ENCODE peak calls at places on chromosomes 11 and 22, in six cellular contexts. C, T, X, F, H and K are unnamed samples.

GRCh38 chr11:37505406-37505805 is 907.4 kb upstream of the RAG2 start:
- DNase-seq in C (no peak), T (no peak), X (peak), F (no peak), H (no peak), K (no peak)

GRCh38 chr11:30016588-30017363 is at the start of gene KCNA4:
- DNase-seq in C (no peak), T (no peak), X (peak), F (no peak), H (no peak), K (no peak)

GRCh38 chr11:30990625-30991348 is 378.8 kb downstream of the DCDC1 start:
- DNase-seq in C (no peak), T (no peak), X (no peak), F (no peak), H (no peak), K (no peak)

GRCh38 chr22:46484861-46485595 is 52.4 kb downstream of the CELSR1 start:
- DNase-seq in C (no peak), T (no peak), X (no peak), F (peak), H (no peak), K (no peak)

GRCh38 chr22:36331912-36332622 is 55.7 kb downstream of the MYH9 start:
- DNase-seq in C (peak), T (peak), X (no peak), F (peak), H (no peak), K (no peak)

GRCh38 chr22:48088926-48089536 is 1326.6 kb downstream of the TBC1D22A start:
- DNase-seq in C (no peak), T (no peak), X (no peak), F (no peak), H (no peak), K (no peak)

GRCh38 chr22:29344137-29344536 is 28.6 kb upstream of the RASL10A start:
- DNase-seq in C (peak), T (no peak), X (peak), F (peak), H (no peak), K (no peak)

GRCh38 chr22:33112606-33113005 is 54.4 kb upstream of the SYN3 start:
- DNase-seq in C (no peak), T (no peak), X (no peak), F (no peak), H (no peak), K (no peak)

GRCh38 chr11:15291885-15292284 is 177.2 kb downstream of the INSC start:
- DNase-seq in C (no peak), T (peak), X (no peak), F (no peak), H (no peak), K (no peak)

GRCh38 chr11:31870609-31871309 is 59.6 kb upstream of the PAX6 start:
- DNase-seq in C (peak), T (peak), X (peak), F (peak), H (no peak), K (peak)

GRCh38 chr11:22169833-22170232 is 23.1 kb upstream of the ANO5 start:
- DNase-seq in C (no peak), T (no peak), X (no peak), F (no peak), H (no peak), K (no peak)

GRCh38 chr22:29348956-29349355 is 33.5 kb upstream of the RASL10A start:
- DNase-seq in C (no peak), T (no peak), X (peak), F (no peak), H (no peak), K (no peak)

GRCh38 chr11:95076416-95076815 is 9.7 kb downstream of the SRSF8 start:
- DNase-seq in C (peak), T (no peak), X (peak), F (peak), H (no peak), K (no peak)

GRCh38 chr22:39994046-39994565 is 648 bp upstream of the FAM83F start:
- DNase-seq in C (no peak), T (no peak), X (no peak), F (no peak), H (no peak), K (no peak)

GRCh38 chr11:45900916-45901617 is 6.0 kb downstream of the FREY1 start:
- DNase-seq in C (no peak), T (no peak), X (no peak), F (peak), H (no peak), K (no peak)

GRCh38 chr11:112886707-112887370 is 74.4 kb upstream of the NCAM1 start:
- DNase-seq in C (no peak), T (no peak), X (no peak), F (peak), H (no peak), K (no peak)

GRCh38 chr11:69745201-69745600 is 29.9 kb downstream of the FGF4 start:
- DNase-seq in C (no peak), T (no peak), X (no peak), F (no peak), H (no peak), K (no peak)

GRCh38 chr11:11451501-11452005 is 98.5 kb upstream of the CSNK2A3 start:
- DNase-seq in C (no peak), T (no peak), X (peak), F (no peak), H (no peak), K (no peak)

GRCh38 chr22:44359496-44360110 is 46.9 kb upstream of the SHISAL1 start:
- DNase-seq in C (no peak), T (no peak), X (no peak), F (no peak), H (peak), K (no peak)

GRCh38 chr11:56152333-56152732 is 7.8 kb downstream of the OR8K5 start:
- DNase-seq in C (no peak), T (no peak), X (no peak), F (no peak), H (no peak), K (no peak)

GRCh38 chr22:43381693-43382092 is 30.1 kb upstream of the MPPED1 start:
- DNase-seq in C (no peak), T (peak), X (no peak), F (no peak), H (no peak), K (no peak)

GRCh38 chr11:103939694-103940093 is 96.7 kb upstream of the DDI1 start:
- DNase-seq in C (no peak), T (no peak), X (no peak), F (no peak), H (no peak), K (no peak)

GRCh38 chr11:84965484-84965883 is 661.7 kb downstream of the DLG2 start:
- DNase-seq in C (no peak), T (no peak), X (no peak), F (no peak), H (no peak), K (no peak)

GRCh38 chr11:112485280-112485679 is 224.6 kb upstream of the PLET1 start:
- DNase-seq in C (no peak), T (no peak), X (no peak), F (no peak), H (no peak), K (no peak)

GRCh38 chr11:17515443-17516176 is 28.6 kb downstream of the USH1C start:
- DNase-seq in C (no peak), T (no peak), X (no peak), F (no peak), H (no peak), K (no peak)

GRCh38 chr11:73141309-73142127 is 600 bp downstream of the FCHSD2 start:
- DNase-seq in C (peak), T (peak), X (peak), F (peak), H (peak), K (peak)

GRCh38 chr11:35343033-35343598 is 76.2 kb downstream of the SLC1A2 start:
- DNase-seq in C (no peak), T (no peak), X (no peak), F (no peak), H (no peak), K (no peak)

GRCh38 chr11:15584158-15584557 is 469.4 kb downstream of the INSC start:
- DNase-seq in C (no peak), T (no peak), X (no peak), F (no peak), H (no peak), K (no peak)

GRCh38 chr11:37666960-37667359 is 1068.9 kb upstream of the RAG2 start:
- DNase-seq in C (no peak), T (no peak), X (no peak), F (no peak), H (no peak), K (no peak)

GRCh38 chr11:43010042-43010441 is 301.8 kb upstream of the API5 start:
- DNase-seq in C (no peak), T (no peak), X (no peak), F (no peak), H (no peak), K (no peak)

GRCh38 chr11:115112779-115113178 is 391.4 kb downstream of the CADM1 start:
- DNase-seq in C (no peak), T (no peak), X (no peak), F (no peak), H (no peak), K (no peak)

GRCh38 chr11:107665016-107665415 is 46.8 kb downstream of the SLN start:
- DNase-seq in C (no peak), T (no peak), X (no peak), F (no peak), H (no peak), K (no peak)

GRCh38 chr11:60924906-60925684 is 835 bp downstream of the TMEM132A start:
- DNase-seq in C (no peak), T (no peak), X (no peak), F (no peak), H (no peak), K (no peak)

GRCh38 chr11:69310934-69311766 is 17.2 kb downstream of the MYEOV start:
- DNase-seq in C (no peak), T (no peak), X (no peak), F (no peak), H (no peak), K (no peak)

DNA sequence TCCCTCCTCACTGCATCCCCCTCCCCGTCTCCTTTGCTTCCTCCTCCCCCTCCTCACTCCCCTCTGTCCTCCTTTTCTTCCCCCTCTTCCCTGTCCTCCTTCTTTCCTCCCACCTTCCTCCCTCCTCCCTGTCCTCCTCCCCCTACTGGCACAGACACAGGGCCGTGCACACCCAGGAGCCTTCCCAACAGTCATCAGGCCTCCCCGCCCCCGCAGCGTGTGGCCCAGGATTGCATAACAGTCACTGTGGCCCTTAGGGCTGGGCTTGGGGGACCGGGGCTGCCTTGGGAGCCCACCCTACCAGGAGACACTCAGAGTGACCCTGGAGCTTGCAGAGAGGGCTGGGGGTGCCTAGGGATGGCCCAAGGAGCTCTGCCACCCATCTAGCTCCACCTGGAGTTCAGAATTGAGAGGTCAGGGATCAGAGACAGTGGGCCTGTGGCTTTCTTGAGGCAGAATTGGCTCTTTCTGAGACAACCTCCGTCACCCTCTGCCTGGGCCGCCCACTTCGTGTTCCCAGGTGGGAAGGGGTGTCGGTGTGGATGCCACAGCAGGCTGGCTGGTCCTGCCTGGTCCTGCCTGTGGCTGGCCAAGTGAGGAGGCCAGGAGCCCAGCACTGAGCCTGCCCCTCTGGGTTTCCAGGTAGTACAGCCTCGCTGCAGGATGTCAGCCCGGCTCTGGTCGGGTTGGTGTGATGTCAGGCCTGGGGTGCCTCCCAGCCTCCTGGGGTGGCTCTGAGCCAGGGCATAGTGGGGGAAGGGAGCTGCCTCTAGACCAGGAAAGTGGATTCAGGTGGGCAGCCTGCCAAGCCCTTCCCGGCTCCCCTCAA is 1.6 kb downstream of the SPI1 start:
- DNase-seq in C (no peak), T (peak), X (no peak), F (no peak), H (no peak), K (peak)
- TF ChIP-seq CTCF in C (no peak), T (no peak), X (no peak), F (no peak), H (no peak), K (no peak)

GRCh38 chr11:79156031-79156430 is 284.8 kb downstream of the TENM4 start:
- DNase-seq in C (no peak), T (no peak), X (peak), F (no peak), H (no peak), K (no peak)

GRCh38 chr11:79160786-79161403 is 279.9 kb downstream of the TENM4 start:
- DNase-seq in C (no peak), T (no peak), X (no peak), F (peak), H (no peak), K (no peak)

GRCh38 chr11:79155237-79155636 is 285.6 kb downstream of the TENM4 start:
- DNase-seq in C (no peak), T (no peak), X (no peak), F (no peak), H (no peak), K (no peak)

GRCh38 chr11:79157738-79158137 is 283.1 kb downstream of the TENM4 start:
- DNase-seq in C (no peak), T (no peak), X (no peak), F (no peak), H (no peak), K (no peak)

DNA sequence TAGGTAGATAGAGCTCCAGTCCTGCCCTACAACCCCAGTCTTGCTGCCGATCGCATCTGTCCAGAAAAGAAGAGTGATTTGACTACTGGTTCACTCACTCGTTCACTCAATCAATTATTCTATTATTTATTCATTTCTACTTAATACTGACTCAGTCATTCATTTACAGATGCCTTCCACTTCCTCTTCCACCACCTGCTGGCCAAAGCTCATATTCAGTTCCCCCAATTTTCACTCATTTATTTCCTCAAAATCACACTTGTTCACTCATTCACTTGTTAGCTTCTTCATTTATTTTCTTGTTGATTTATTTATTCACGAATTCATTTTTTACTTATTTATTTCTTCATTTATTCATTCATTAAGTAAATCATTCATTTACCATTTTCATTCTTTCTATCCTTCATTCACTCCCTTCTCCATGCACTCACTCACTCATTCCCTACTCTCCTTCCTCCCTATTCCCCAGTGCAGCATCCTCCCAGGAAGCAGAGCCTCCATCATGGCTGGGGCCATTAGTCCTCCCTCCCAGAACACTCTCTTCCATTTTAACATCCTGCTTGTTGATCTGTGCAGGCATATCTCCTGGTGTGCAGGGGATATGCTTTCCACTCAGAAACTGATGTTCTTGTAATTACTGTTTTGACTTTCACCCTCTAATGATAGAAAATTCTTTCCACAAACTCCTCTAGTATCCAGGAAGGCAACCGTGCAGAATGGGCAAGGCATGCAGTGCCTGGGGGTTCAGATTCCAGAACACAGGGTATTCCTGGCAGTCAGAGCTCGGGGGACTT is 281.0 kb downstream of the TENM4 start:
- DNase-seq in C (no peak), T (no peak), X (no peak), F (peak), H (no peak), K (no peak)
- TF ChIP-seq CTCF in C (no peak), T (no peak), X (no peak), F (peak), H (no peak), K (peak)

GRCh38 chr22:27216444-27216843 is 559.1 kb downstream of the MIAT start:
- DNase-seq in C (no peak), T (no peak), X (no peak), F (no peak), H (peak), K (no peak)

GRCh38 chr22:27213291-27213690 is 555.9 kb downstream of the MIAT start:
- DNase-seq in C (no peak), T (no peak), X (no peak), F (no peak), H (peak), K (no peak)

GRCh38 chr22:27213766-27214581 is 556.6 kb downstream of the MIAT start:
- DNase-seq in C (no peak), T (peak), X (no peak), F (peak), H (peak), K (peak)

GRCh38 chr22:27215826-27216320 is 558.5 kb downstream of the MIAT start:
- DNase-seq in C (no peak), T (no peak), X (no peak), F (no peak), H (peak), K (no peak)

GRCh38 chr22:27214691-27215090 is 557.3 kb downstream of the MIAT start:
- DNase-seq in C (no peak), T (no peak), X (no peak), F (no peak), H (peak), K (no peak)
- TF ChIP-seq CTCF in C (no peak), T (no peak), X (no peak), F (no peak), H (no peak), K (no peak)

GRCh38 chr11:81422402-81422801 is 1311.3 kb downstream of the FAM181B start:
- DNase-seq in C (no peak), T (no peak), X (no peak), F (no peak), H (no peak), K (no peak)

GRCh38 chr11:81420668-81421550 is 1312.8 kb downstream of the FAM181B start:
- DNase-seq in C (no peak), T (no peak), X (no peak), F (no peak), H (no peak), K (no peak)
- TF ChIP-seq CTCF in C (no peak), T (no peak), X (no peak), F (no peak), H (no peak), K (no peak)

GRCh38 chr11:131633978-131634377 is 263.6 kb downstream of the NTM start:
- DNase-seq in C (no peak), T (no peak), X (no peak), F (no peak), H (no peak), K (no peak)

GRCh38 chr11:131626761-131627160 is 256.3 kb downstream of the NTM start:
- DNase-seq in C (no peak), T (no peak), X (no peak), F (no peak), H (no peak), K (no peak)

GRCh38 chr11:131632971-131633370 is 262.6 kb downstream of the NTM start:
- DNase-seq in C (no peak), T (no peak), X (no peak), F (no peak), H (no peak), K (no peak)

GRCh38 chr11:131628739-131629138 is 258.3 kb downstream of the NTM start:
- DNase-seq in C (no peak), T (no peak), X (no peak), F (no peak), H (no peak), K (no peak)

DNA sequence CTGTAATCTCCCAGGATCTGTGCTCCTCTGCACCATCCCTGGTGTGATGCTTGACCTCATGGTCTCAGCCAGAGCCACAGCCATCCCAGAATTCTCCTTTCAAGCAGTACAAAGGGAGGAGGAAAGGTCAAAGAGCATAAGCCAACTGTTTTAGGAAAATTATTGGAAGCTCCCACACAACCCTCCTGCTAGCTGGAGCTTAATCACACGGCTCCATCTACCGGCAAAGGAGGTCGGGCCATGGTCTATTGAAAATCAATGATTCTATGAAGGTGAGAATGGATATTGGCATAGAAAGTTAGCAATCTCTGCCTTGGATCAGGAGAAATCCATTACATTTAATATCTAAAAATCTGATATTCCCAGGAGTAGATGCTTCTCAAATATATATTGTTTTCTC is 259.5 kb downstream of the NTM start:
- DNase-seq in C (no peak), T (no peak), X (no peak), F (no peak), H (no peak), K (no peak)
- TF ChIP-seq CTCF in C (no peak), T (no peak), X (no peak), F (no peak), H (no peak), K (no peak)

GRCh38 chr11:78417888-78418583 is 416 bp upstream of the GAB2 start:
- DNase-seq in C (peak), T (peak), X (peak), F (peak), H (peak), K (peak)
- TF ChIP-seq CTCF in C (no peak), T (no peak), X (peak), F (peak), H (no peak), K (peak)

GRCh38 chr22:24925586-24926427 is 20.7 kb downstream of the LHFPL7 start:
- DNase-seq in C (no peak), T (no peak), X (no peak), F (no peak), H (no peak), K (no peak)
- TF ChIP-seq CTCF in C (no peak), T (no peak), X (no peak), F (no peak), H (no peak), K (no peak)